ENCODE peak calls at places on chromosome 21, in five cellular contexts. K is T1000, M is AG08395, E is T-cell, U is NCI-H510A. I is an unnamed sample.

GRCh38 chr21:26067836-26068401 is 102.7 kb downstream of the APP start:
- DNase-seq in K (no peak), E (no peak), M (no peak), U (no peak), I (no peak)

GRCh38 chr21:36460866-36461265 is 19.1 kb downstream of the CLDN14 start:
- DNase-seq in K (no peak), E (no peak), U (no peak), M (no peak), I (no peak)

GRCh38 chr21:41318218-41318617 is 1.6 kb downstream of the FAM3B start:
- DNase-seq in E (no peak), K (no peak), M (no peak), U (peak; percentile 73), I (no peak)

GRCh38 chr21:42964086-42964485 is 10.3 kb upstream of the PKNOX1 start:
- DNase-seq in K (no peak), U (no peak), M (no peak), E (no peak), I (no peak)

GRCh38 chr21:46222436-46223116 is 6.0 kb downstream of the LSS start:
- DNase-seq in E (no peak), M (no peak), U (no peak), K (no peak), I (no peak)

GRCh38 chr21:44699502-44700001 is 2.6 kb downstream of the KRTAP10-12 start:
- DNase-seq in U (no peak), E (no peak), M (no peak), K (no peak), I (no peak)

GRCh38 chr21:35243171-35243570 is 194.1 kb upstream of the RUNX1 start:
- DNase-seq in K (no peak), U (no peak), E (no peak), M (no peak), I (no peak)

GRCh38 chr21:31351973-31352372 is 7.9 kb upstream of the TIAM1 start:
- DNase-seq in E (no peak), K (no peak), U (no peak), M (no peak), I (no peak)

GRCh38 chr21:23223882-23224281 is 2225.7 kb downstream of the NCAM2 start:
- DNase-seq in E (no peak), K (no peak), U (no peak), M (no peak), I (no peak)

GRCh38 chr21:42671778-42672593 is 18.6 kb downstream of the PDE9A start:
- DNase-seq in M (no peak), E (no peak), U (no peak), K (no peak), I (no peak)

GRCh38 chr21:45308211-45309068 is 20.7 kb upstream of the POFUT2 start:
- DNase-seq in K (peak; percentile 40), M (no peak), E (no peak), U (no peak), I (no peak)

GRCh38 chr21:45747802-45748445 is 104.4 kb downstream of the PCBP3 start:
- DNase-seq in K (peak; percentile 41), U (peak; percentile 28), M (peak; percentile 94), E (no peak), I (peak; percentile 26)

GRCh38 chr21:46006547-46007497 is 25.3 kb downstream of the COL6A1 start:
- DNase-seq in E (no peak), M (no peak), K (no peak), U (no peak), I (no peak)

GRCh38 chr21:33374874-33375644 is 28.2 kb upstream of the IFNGR2 start:
- DNase-seq in M (no peak), U (no peak), K (no peak), E (no peak), I (no peak)

GRCh38 chr21:41369915-41370839 is 8.3 kb downstream of the MX2 start:
- DNase-seq in U (peak; percentile 20), E (peak; percentile 44), K (no peak), M (no peak), I (no peak)

GRCh38 chr21:29938968-29939858 is 583 bp downstream of the GRIK1 start:
- DNase-seq in K (peak; percentile 60), M (peak; percentile 4), E (no peak), U (no peak), I (no peak)

GRCh38 chr21:38831526-38832467 is 26.1 kb downstream of the ETS2 start:
- DNase-seq in U (no peak), M (peak; percentile 84), K (peak; percentile 64), E (peak; percentile 47), I (peak; percentile 29)

GRCh38 chr21:32257952-32258785 is 20.7 kb downstream of the MIS18A start:
- DNase-seq in U (peak; percentile 25), M (peak; percentile 85), E (no peak), K (peak; percentile 53), I (peak; percentile 65)

GRCh38 chr21:24076179-24076578 is 1531.1 kb downstream of the MRPL39 start:
- DNase-seq in E (no peak), M (no peak), U (no peak), K (no peak), I (peak; percentile 36)

GRCh38 chr21:45322960-45323461 is 35.3 kb upstream of the POFUT2 start:
- DNase-seq in M (peak; percentile 79), U (no peak), E (no peak), K (no peak), I (no peak)

GRCh38 chr21:33971492-33972013 is 55.9 kb upstream of the ATP5PO start:
- DNase-seq in M (peak; percentile 15), K (no peak), E (no peak), U (no peak), I (no peak)